ENCODE peak calls at places on chromosomes 4 and X, in ten cellular contexts. I is NB4, E is choroid plexus epithelial cell, U is lower lobe of right lung, G is astrocyte of the spinal cord, L is AG10803, T is cardiac muscle cell, N is psoas muscle, V is thyroid gland, P is OCI-LY7. X is an unnamed sample.

GRCh38 chr4:24594887-24595286 is 10.5 kb upstream of the DHX15 start:
- DNase-seq in G (peak), V (no peak), E (peak), P (no peak), I (no peak), N (no peak), L (no peak), U (no peak), T (peak), X (peak)

GRCh38 chr4:137510866-137511265 is 21.4 kb downstream of the PCDH18 start:
- DNase-seq in N (no peak), T (peak), P (no peak), E (peak), U (no peak), G (peak), L (peak), I (peak), V (no peak), X (peak)

GRCh38 chr4:94442251-94442650 is 9.5 kb upstream of the PDLIM5 start:
- DNase-seq in N (no peak), L (no peak), V (no peak), I (no peak), E (no peak), P (no peak), T (no peak), G (no peak), U (no peak), X (no peak)

GRCh38 chr4:126898815-126899214 is 733.9 kb upstream of the INTU start:
- DNase-seq in G (no peak), U (no peak), V (no peak), E (no peak), P (no peak), I (no peak), L (no peak), T (no peak), N (no peak), X (no peak)

GRCh38 chr4:49002931-49003330 is 16.9 kb downstream of the CWH43 start:
- DNase-seq in U (no peak), I (no peak), G (no peak), N (no peak), V (no peak), L (no peak), T (no peak), E (no peak), P (no peak), X (no peak)

GRCh38 chr4:77074961-77075855 is 581 bp downstream of the CCNI start:
- DNase-seq in U (peak), P (peak), T (peak), V (peak), I (peak), G (peak), L (peak), E (peak), N (peak), X (no peak)

GRCh38 chr4:119523399-119523798 is 105.2 kb downstream of the PDE5A start:
- DNase-seq in G (no peak), I (no peak), L (no peak), V (no peak), N (no peak), U (no peak), E (no peak), P (no peak), T (no peak), X (no peak)

GRCh38 chr4:114481856-114482255 is 116.8 kb upstream of the UGT8 start:
- DNase-seq in L (no peak), V (no peak), P (no peak), T (no peak), I (no peak), G (no peak), N (no peak), E (no peak), U (no peak), X (no peak)

GRCh38 chr4:13849778-13850177 is 222.3 kb upstream of the BOD1L1 start:
- DNase-seq in E (no peak), L (no peak), G (no peak), N (no peak), P (no peak), T (no peak), I (no peak), V (no peak), U (no peak), X (no peak)

GRCh38 chr4:152657657-152658056 is 22.1 kb downstream of the TMEM154 start:
- DNase-seq in I (no peak), G (no peak), V (no peak), L (no peak), T (no peak), U (no peak), N (no peak), P (no peak), E (no peak), X (no peak)

GRCh38 chr4:182928061-182928460 is 10.9 kb upstream of the DCTD start:
- DNase-seq in G (no peak), L (no peak), V (no peak), N (no peak), P (no peak), I (peak), E (no peak), T (no peak), U (no peak), X (no peak)

GRCh38 chrX:118847676-118848075 is 24.1 kb downstream of the ZCCHC12 start:
- DNase-seq in P (peak), V (no peak), G (peak), L (peak), I (peak), U (no peak), E (peak), N (no peak), T (peak), X (peak)

GRCh38 chr4:159480826-159481225 is 377.9 kb downstream of the RAPGEF2 start:
- DNase-seq in U (no peak), T (no peak), L (no peak), V (no peak), N (no peak), I (no peak), P (no peak), E (no peak), G (no peak), X (no peak)

GRCh38 chrX:113274345-113274744 is 433.7 kb upstream of the AMOT start:
- DNase-seq in U (no peak), L (no peak), V (no peak), N (no peak), T (no peak), E (no peak), I (no peak), G (no peak), P (no peak), X (no peak)

GRCh38 chrX:129698150-129698549 is 40.6 kb upstream of the XPNPEP2 start:
- DNase-seq in P (no peak), I (no peak), V (no peak), T (no peak), L (no peak), N (no peak), U (no peak), G (no peak), E (no peak), X (no peak)

GRCh38 chr4:80878218-80878617 is 152.3 kb upstream of the BMP3 start:
- DNase-seq in U (no peak), G (no peak), T (peak), N (no peak), V (no peak), I (no peak), L (no peak), P (peak), E (peak), X (no peak)

GRCh38 chr4:158316264-158316663 is 106.0 kb downstream of the TMEM144 start:
- DNase-seq in U (no peak), E (peak), V (no peak), N (no peak), G (peak), I (no peak), L (peak), T (peak), P (no peak), X (peak)

GRCh38 chr4:38530486-38530885 is 133.5 kb upstream of the KLF3 start:
- DNase-seq in P (no peak), G (no peak), L (no peak), I (no peak), N (no peak), V (no peak), E (no peak), U (no peak), T (no peak), X (no peak)

GRCh38 chr4:104394409-104394813 is 100.3 kb downstream of the CXXC4 start:
- DNase-seq in N (no peak), T (no peak), U (peak), I (no peak), L (no peak), E (no peak), G (no peak), P (no peak), V (peak), X (no peak)

GRCh38 chr4:129929052-129929451 is 833.1 kb downstream of the C4orf33 start:
- DNase-seq in L (no peak), N (no peak), U (no peak), T (no peak), I (peak), V (no peak), G (no peak), P (peak), E (no peak), X (no peak)

GRCh38 chr4:16224669-16225068 is 1.6 kb downstream of the TAPT1 start:
- DNase-seq in L (no peak), G (no peak), V (no peak), T (no peak), U (no peak), I (no peak), N (no peak), P (no peak), E (no peak), X (no peak)

GRCh38 chr4:101367201-101367600 is 19.9 kb upstream of the PPP3CA start:
- DNase-seq in U (no peak), P (no peak), T (peak), E (peak), N (no peak), L (peak), I (no peak), V (no peak), G (peak), X (peak)

GRCh38 chr4:81227968-81228367 is 12.9 kb upstream of the PRKG2 start:
- DNase-seq in P (no peak), T (no peak), U (no peak), L (no peak), G (no peak), N (no peak), I (no peak), E (no peak), V (no peak), X (no peak)

GRCh38 chr4:751676-752075 is 46.0 kb downstream of the PCGF3 start:
- DNase-seq in P (no peak), L (no peak), E (no peak), V (no peak), U (peak), T (no peak), G (peak), N (no peak), I (no peak), X (no peak)
- H3K4me3 ChIP-seq in P (no peak), L (no peak), E (no peak), V (no peak), U (no peak), T (no peak), G (no peak), N (no peak), I (no peak), X (no peak)

GRCh38 chrX:115268421-115268820 is 21.1 kb upstream of the LUZP4 start:
- DNase-seq in P (no peak), N (no peak), L (no peak), I (peak), T (peak), U (no peak), V (no peak), E (peak), G (no peak), X (no peak)
- TF ChIP-seq CTCF in P (peak), N (peak), L (peak), I (peak), T (peak), U (peak), V (peak), E (peak), G (peak), X (peak)

GRCh38 chrX:68912113-68912980 is 83.5 kb downstream of the EFNB1 start:
- DNase-seq in I (no peak), G (peak), U (no peak), P (no peak), N (no peak), L (no peak), E (peak), T (no peak), V (no peak), X (no peak)

GRCh38 chrX:68915778-68916177 is 87.0 kb downstream of the EFNB1 start:
- DNase-seq in V (no peak), N (no peak), U (no peak), E (no peak), T (no peak), L (no peak), G (no peak), I (no peak), P (no peak), X (no peak)

GRCh38 chrX:68909945-68910344 is 81.1 kb downstream of the EFNB1 start:
- DNase-seq in V (no peak), T (no peak), I (no peak), P (no peak), E (no peak), G (no peak), L (no peak), N (no peak), U (no peak), X (no peak)

GRCh38 chrX:68914337-68914989 is 85.6 kb downstream of the EFNB1 start:
- DNase-seq in V (no peak), P (no peak), I (no peak), T (no peak), N (no peak), L (no peak), E (no peak), U (no peak), G (no peak), X (no peak)

DNA sequence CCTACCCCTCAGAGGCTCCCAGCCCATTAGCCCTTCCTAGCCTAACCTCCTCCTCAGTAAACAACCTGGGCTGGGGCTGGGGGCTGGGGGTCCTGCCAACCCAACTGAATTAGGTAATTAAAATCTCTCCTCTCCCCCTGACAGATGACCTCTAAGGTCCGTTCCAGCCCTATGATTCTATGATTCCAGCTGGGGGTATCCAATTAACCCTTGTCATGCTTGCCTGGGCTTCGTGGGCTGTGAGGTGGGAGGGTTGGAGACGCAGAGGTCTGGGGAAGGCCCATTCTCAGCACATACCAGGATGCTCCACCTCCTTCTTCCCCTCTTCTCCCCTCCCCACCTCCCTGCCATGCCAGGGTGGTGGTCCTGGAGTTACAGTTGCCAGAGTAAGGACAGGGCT is 81.9 kb downstream of the EFNB1 start:
- DNase-seq in P (no peak), T (no peak), U (no peak), L (no peak), I (no peak), E (no peak), N (no peak), V (no peak), G (no peak), X (no peak)
- H3K4me3 ChIP-seq in P (no peak), T (no peak), U (no peak), L (no peak), I (no peak), E (no peak), N (no peak), V (no peak), G (no peak), X (no peak)

DNA sequence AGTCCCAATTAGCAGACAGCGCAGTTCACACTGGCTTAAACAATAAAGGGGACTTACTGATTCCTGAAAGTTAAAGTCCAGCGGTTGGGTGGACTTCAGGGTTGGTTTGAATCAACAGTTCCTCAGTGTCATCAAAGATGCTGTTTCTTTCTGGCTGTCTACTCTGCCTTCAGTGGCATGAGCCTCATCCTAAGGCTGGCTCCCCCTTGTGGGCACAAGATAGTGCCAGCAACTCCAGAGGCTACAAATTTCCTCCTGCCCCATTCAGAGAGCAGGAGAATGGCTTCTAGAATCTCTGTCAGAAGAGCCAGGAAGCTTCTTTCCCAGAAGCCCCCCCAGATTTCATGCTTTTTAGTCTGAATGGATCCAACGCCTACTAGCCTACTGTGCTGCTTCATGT is 82.4 kb upstream of the MTM1 start:
- DNase-seq in P (peak), V (peak), E (peak), U (no peak), T (peak), N (peak), I (peak), G (peak), L (peak), X (peak)
- TF ChIP-seq CTCF in P (peak), V (peak), E (peak), U (peak), T (peak), N (peak), I (peak), G (peak), L (peak), X (peak)

GRCh38 chr4:21947768-21948346 is 715 bp downstream of the KCNIP4 start:
- DNase-seq in N (no peak), U (no peak), G (no peak), E (no peak), I (no peak), V (no peak), T (no peak), P (no peak), L (no peak), X (no peak)
- H3K4me3 ChIP-seq in N (no peak), U (no peak), G (peak), E (peak), I (no peak), V (no peak), T (peak), P (no peak), L (no peak), X (peak)

GRCh38 chr4:112767386-112767785 is 130.4 kb downstream of the LARP7 start:
- DNase-seq in V (no peak), L (no peak), G (no peak), E (no peak), P (no peak), I (no peak), T (no peak), N (no peak), U (no peak), X (no peak)

GRCh38 chr4:112770111-112770510 is 133.2 kb downstream of the LARP7 start:
- DNase-seq in G (no peak), P (no peak), T (no peak), U (no peak), E (no peak), L (no peak), N (no peak), V (no peak), I (no peak), X (no peak)

GRCh38 chr4:112765317-112765989 is 128.5 kb downstream of the LARP7 start:
- DNase-seq in V (no peak), P (peak), N (no peak), G (peak), L (no peak), U (no peak), T (peak), E (peak), I (peak), X (peak)

GRCh38 chr4:112766422-112766821 is 129.5 kb downstream of the LARP7 start:
- DNase-seq in U (no peak), G (peak), E (peak), L (peak), V (no peak), P (peak), T (peak), N (no peak), I (peak), X (peak)
- TF ChIP-seq CTCF in U (no peak), G (peak), E (peak), L (peak), V (no peak), P (peak), T (peak), N (no peak), I (peak), X (peak)